ENCODE peak calls at places on chromosomes 16 and 17, in seven cellular contexts. M, L, E, H, D, W and S are unnamed samples.

GRCh38 chr16:85750021-85750826 is 672 bp downstream of the C16orf74 start:
- DNase-seq in M (no peak), L (no peak), E (peak; percentile 66), H (no peak), D (no peak), W (peak; percentile 68), S (no peak)

GRCh38 chr16:59510008-59510424 is 775.9 kb upstream of the GOT2 start:
- DNase-seq in M (no peak), L (no peak), E (no peak), H (no peak), D (no peak), W (no peak), S (no peak)

GRCh38 chr17:33459078-33459940 is 166.2 kb upstream of the ASIC2 start:
- DNase-seq in M (no peak), L (peak; percentile 44), E (no peak), H (no peak), D (no peak), W (no peak), S (no peak)

GRCh38 chr17:61219460-61219859 is 180.2 kb upstream of the TBX2 start:
- DNase-seq in M (peak; percentile 44), L (no peak), E (no peak), H (peak; percentile 51), D (no peak), W (no peak), S (no peak)

GRCh38 chr16:64092284-64092683 is 1029.6 kb downstream of the CDH11 start:
- DNase-seq in M (peak; percentile 8), L (no peak), E (no peak), H (peak; percentile 64), D (no peak), W (no peak), S (peak; percentile 71)

GRCh38 chr16:31700200-31700529 is 172.5 kb downstream of the AHSP start:
- DNase-seq in M (no peak), L (no peak), E (no peak), H (no peak), D (no peak), W (peak; percentile 91), S (no peak)

GRCh38 chr17:75784473-75785015 is at the start of gene UNK:
- DNase-seq in M (peak; percentile 99), L (peak; percentile 96), E (peak; percentile 98), H (peak; percentile 100), D (peak; percentile 99), W (peak; percentile 95), S (peak; percentile 99)

GRCh38 chr16:82699711-82700495 is 73.1 kb downstream of the CDH13 start:
- DNase-seq in M (no peak), L (no peak), E (no peak), H (peak; percentile 87), D (no peak), W (no peak), S (peak; percentile 84)

GRCh38 chr16:77043076-77043475 is 147.9 kb upstream of the MON1B start:
- DNase-seq in M (no peak), L (no peak), E (no peak), H (peak; percentile 41), D (no peak), W (no peak), S (peak; percentile 10)

GRCh38 chr17:66200685-66201092 is 8.8 kb upstream of the CEP112 start:
- DNase-seq in M (peak; percentile 68), L (no peak), E (peak; percentile 59), H (peak; percentile 83), D (no peak), W (no peak), S (peak; percentile 76)

GRCh38 chr17:58970966-58971575 is 135.6 kb downstream of the TRIM37 start:
- DNase-seq in M (no peak), L (no peak), E (no peak), H (peak; percentile 58), D (no peak), W (no peak), S (peak; percentile 29)

GRCh38 chr17:81512984-81513668 is 527 bp upstream of the ACTG1 start:
- DNase-seq in M (no peak), L (no peak), E (peak; percentile 80), H (peak; percentile 45), D (peak; percentile 94), W (peak; percentile 64), S (peak; percentile 77)

GRCh38 chr16:89785523-89786155 is 30.8 kb downstream of the FANCA start:
- DNase-seq in M (no peak), L (no peak), E (peak; percentile 28), H (no peak), D (no peak), W (no peak), S (no peak)

GRCh38 chr17:15169676-15170075 is 95.5 kb downstream of the PMP22 start:
- DNase-seq in M (peak; percentile 26), L (no peak), E (no peak), H (peak; percentile 62), D (no peak), W (no peak), S (peak; percentile 72)

GRCh38 chr17:30920282-30920681 is 1.5 kb upstream of the ADAP2 start:
- DNase-seq in M (peak; percentile 3), L (no peak), E (no peak), H (no peak), D (peak; percentile 45), W (no peak), S (peak; percentile 27)

GRCh38 chr16:84266451-84266850 is 26.6 kb upstream of the KCNG4 start:
- DNase-seq in M (no peak), L (peak; percentile 21), E (peak; percentile 20), H (peak; percentile 63), D (no peak), W (peak; percentile 49), S (peak; percentile 27)

GRCh38 chr17:20282526-20283308 is 184.6 kb downstream of the LGALS9B start:
- DNase-seq in M (no peak), L (no peak), E (no peak), H (no peak), D (no peak), W (no peak), S (no peak)

GRCh38 chr17:33258291-33258690 is 34.8 kb downstream of the ASIC2 start:
- DNase-seq in M (no peak), L (no peak), E (no peak), H (no peak), D (no peak), W (no peak), S (no peak)

GRCh38 chr16:89860747-89861304 is 12.6 kb upstream of the TCF25 start:
- DNase-seq in M (no peak), L (no peak), E (peak; percentile 78), H (peak; percentile 28), D (peak; percentile 91), W (peak; percentile 96), S (peak; percentile 17)

GRCh38 chr16:66473654-66474519 is 46.8 kb downstream of the BEAN1 start:
- DNase-seq in M (no peak), L (no peak), E (no peak), H (no peak), D (peak; percentile 68), W (no peak), S (peak; percentile 5)

GRCh38 chr17:8012996-8013640 is 10.7 kb downstream of the GUCY2D start:
- DNase-seq in M (no peak), L (no peak), E (no peak), H (no peak), D (peak; percentile 76), W (no peak), S (no peak)

DNA sequence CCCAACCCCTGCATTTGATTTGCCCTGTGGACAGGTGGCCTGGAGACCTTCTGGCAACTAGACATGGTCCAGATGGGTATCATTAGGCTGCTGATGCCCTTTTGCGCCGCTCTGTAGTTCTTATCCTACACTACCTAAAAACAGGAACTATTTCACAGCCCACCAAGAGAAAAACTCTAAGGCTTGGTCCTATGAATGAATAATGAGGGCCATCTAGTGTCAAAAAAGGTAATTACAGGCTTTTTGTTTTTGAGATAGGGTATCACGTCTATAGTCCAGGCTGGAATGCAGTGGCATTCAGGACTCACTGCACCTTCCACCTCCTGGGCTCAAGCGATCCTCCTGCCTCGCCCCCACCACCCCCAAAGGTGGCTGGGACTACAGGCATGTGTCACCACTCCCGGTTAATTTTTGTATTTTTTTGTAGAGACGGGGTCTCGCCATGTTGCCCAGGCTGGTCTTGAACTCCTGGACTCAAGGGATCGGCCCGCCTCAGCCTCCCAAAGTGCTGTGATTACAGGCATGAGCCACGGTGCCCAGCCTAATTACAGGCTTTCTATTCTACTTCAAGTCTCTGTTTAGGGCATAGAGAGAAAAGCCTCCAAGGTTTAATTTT is 20.9 kb downstream of the COIL start:
- DNase-seq in M (peak; percentile 20), L (no peak), E (no peak), H (peak; percentile 64), D (no peak), W (peak; percentile 74), S (peak; percentile 57)
- TF ChIP-seq CTCF in M (peak; percentile 75), L (peak; percentile 74), E (peak; percentile 75), H (peak; percentile 69), D (no peak), W (peak; percentile 34), S (peak; percentile 57)

DNA sequence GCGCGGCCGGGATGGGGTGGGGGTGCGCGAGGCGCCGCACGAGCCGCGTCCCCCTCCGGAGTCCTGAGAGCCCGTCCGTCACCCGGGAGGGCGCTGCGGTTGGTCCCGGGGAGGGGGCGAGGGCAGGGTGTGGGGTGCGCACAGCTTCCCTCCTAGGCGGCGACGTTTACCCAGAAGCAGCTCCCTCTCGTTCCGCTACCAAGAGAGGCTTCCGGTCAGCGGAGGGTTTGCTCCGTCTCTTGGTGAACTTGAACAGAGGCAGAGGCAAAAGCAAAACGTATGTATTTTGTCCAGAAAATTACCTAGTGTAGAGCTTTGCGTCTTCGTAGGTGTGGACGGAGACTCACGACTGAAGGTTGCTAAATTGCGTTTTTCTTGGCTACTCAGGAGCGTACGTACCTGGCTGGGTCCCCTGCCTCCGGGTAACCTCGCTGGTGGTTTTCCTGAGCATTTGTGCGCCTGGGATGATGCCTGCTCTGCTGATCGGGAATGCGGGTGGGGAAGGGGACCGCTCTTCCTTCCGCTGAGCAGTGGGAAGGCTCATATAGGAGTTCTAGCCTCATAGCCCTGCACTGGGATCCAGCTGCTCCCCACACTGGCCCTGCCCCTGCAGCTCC is 824 bp downstream of the WSCD1 start:
- DNase-seq in M (no peak), L (no peak), E (peak; percentile 27), H (no peak), D (no peak), W (peak; percentile 47), S (peak; percentile 15)
- TF ChIP-seq CTCF in M (no peak), L (no peak), E (no peak), H (no peak), D (no peak), W (no peak), S (no peak)

GRCh38 chr16:3059723-3060242 is 5.7 kb upstream of the IL32 start:
- DNase-seq in M (no peak), L (no peak), E (no peak), H (no peak), D (no peak), W (no peak), S (no peak)

GRCh38 chr16:3059041-3059722 is 6.3 kb upstream of the IL32 start:
- DNase-seq in M (peak; percentile 33), L (no peak), E (peak; percentile 92), H (peak; percentile 68), D (peak; percentile 96), W (peak; percentile 97), S (peak; percentile 76)

GRCh38 chr16:3056336-3057180 is 8.9 kb upstream of the IL32 start:
- DNase-seq in M (no peak), L (no peak), E (no peak), H (no peak), D (no peak), W (no peak), S (no peak)

GRCh38 chr16:3057181-3058166 is 8.0 kb upstream of the IL32 start:
- DNase-seq in M (no peak), L (no peak), E (no peak), H (no peak), D (no peak), W (no peak), S (no peak)

GRCh38 chr16:3058173-3059030 is 7.0 kb upstream of the IL32 start:
- DNase-seq in M (no peak), L (no peak), E (peak; percentile 75), H (peak; percentile 16), D (no peak), W (peak; percentile 80), S (peak; percentile 24)
- TF ChIP-seq CTCF in M (no peak), L (peak; percentile 59), E (no peak), H (no peak), D (no peak), W (peak; percentile 67), S (peak; percentile 6)

GRCh38 chr17:50184057-50184456 is 17.4 kb downstream of the COL1A1 start:
- DNase-seq in M (no peak), L (no peak), E (no peak), H (peak; percentile 57), D (no peak), W (no peak), S (peak; percentile 34)
- TF ChIP-seq CTCF in M (peak; percentile 40), L (no peak), E (no peak), H (peak; percentile 31), D (no peak), W (no peak), S (peak; percentile 18)